ENCODE peak calls at places on chromosome 6, in ten cellular contexts. N is gastrocnemius medialis, O is GM23338, Z is aorta, T is neural progenitor cell, M is HepG2, P is IMR-90, V is HCT116, Q is lower lobe of right lung, H is heart left ventricle. Y is an unnamed sample. For H3K27me3, the result is how much of the 10 kb centered on the place peaks cover.

GRCh38 chr6:78947962-78948361 is 80.6 kb downstream of the IRAK1BP1 start:
- DNase-seq in N (no peak), O (no peak), Z (no peak), T (no peak), M (no peak), P (peak), V (no peak), Q (no peak), H (no peak), Y (no peak)

GRCh38 chr6:158765509-158766068 is 53.6 kb downstream of the EZR start:
- DNase-seq in N (no peak), O (no peak), Z (no peak), T (no peak), M (no peak), P (no peak), V (no peak), Q (no peak), H (no peak), Y (peak)

GRCh38 chr6:119541132-119541905 is 191.8 kb upstream of the MAN1A1 start:
- DNase-seq in N (no peak), O (no peak), Z (no peak), T (no peak), M (no peak), P (peak), V (peak), Q (no peak), H (no peak), Y (no peak)

GRCh38 chr6:146916435-146917015 is 287.7 kb upstream of the STXBP5 start:
- DNase-seq in N (no peak), O (no peak), Z (no peak), T (no peak), M (no peak), P (no peak), V (no peak), Q (no peak), H (no peak), Y (no peak)

GRCh38 chr6:30152019-30152673 is 8.9 kb downstream of the TRIM10 start:
- DNase-seq in N (no peak), O (no peak), Z (no peak), T (no peak), M (no peak), P (no peak), V (no peak), Q (no peak), H (no peak), Y (no peak)

GRCh38 chr6:166488081-166488685 is 98.3 kb downstream of the RAMACL start:
- DNase-seq in N (peak), O (no peak), Z (peak), T (peak), M (no peak), P (peak), V (no peak), Q (peak), H (peak), Y (peak)

GRCh38 chr6:20755631-20756030 is 221.4 kb downstream of the CDKAL1 start:
- DNase-seq in N (no peak), O (no peak), Z (no peak), T (no peak), M (no peak), P (peak), V (no peak), Q (no peak), H (no peak), Y (no peak)

GRCh38 chr6:30882764-30883475 is 1.4 kb upstream of the DDR1 start:
- DNase-seq in N (peak), O (peak), Z (no peak), T (peak), M (no peak), P (no peak), V (peak), Q (peak), H (no peak), Y (no peak)

GRCh38 chr6:37807656-37808055 is 11.9 kb upstream of the ZFAND3 start:
- DNase-seq in N (peak), O (peak), Z (no peak), T (no peak), M (no peak), P (no peak), V (no peak), Q (no peak), H (no peak), Y (no peak)

GRCh38 chr6:39037082-39037487 is 11.5 kb upstream of the GLP1R start:
- DNase-seq in N (no peak), O (no peak), Z (no peak), T (peak), M (no peak), P (no peak), V (no peak), Q (no peak), H (no peak), Y (no peak)

GRCh38 chr6:39037707-39038106 is 10.9 kb upstream of the GLP1R start:
- DNase-seq in N (no peak), O (no peak), Z (no peak), T (no peak), M (no peak), P (no peak), V (no peak), Q (no peak), H (no peak), Y (no peak)

GRCh38 chr6:39043776-39044175 is 4.8 kb upstream of the GLP1R start:
- DNase-seq in N (no peak), O (no peak), Z (no peak), T (no peak), M (no peak), P (no peak), V (no peak), Q (no peak), H (no peak), Y (no peak)

GRCh38 chr6:39041072-39041471 is 7.5 kb upstream of the GLP1R start:
- DNase-seq in N (no peak), O (no peak), Z (no peak), T (no peak), M (no peak), P (no peak), V (no peak), Q (no peak), H (no peak), Y (no peak)

GRCh38 chr6:39040080-39040673 is 8.4 kb upstream of the GLP1R start:
- DNase-seq in N (no peak), O (no peak), Z (no peak), T (no peak), M (no peak), P (no peak), V (no peak), Q (no peak), H (no peak), Y (no peak)
- H3K27me3 ChIP-seq in N (under half), O (under half), Z (under half), T (under half), M (under half), P (under half), V (half or more), Q (under half), H (under half), Y (under half)

GRCh38 chr6:40163924-40164323 is 229.7 kb upstream of the MOCS1 start:
- DNase-seq in N (no peak), O (peak), Z (no peak), T (no peak), M (no peak), P (no peak), V (no peak), Q (no peak), H (no peak), Y (no peak)

GRCh38 chr6:40162074-40162473 is 227.8 kb upstream of the MOCS1 start:
- DNase-seq in N (no peak), O (no peak), Z (no peak), T (no peak), M (no peak), P (no peak), V (no peak), Q (no peak), H (no peak), Y (no peak)

GRCh38 chr6:40165036-40165709 is 230.9 kb upstream of the MOCS1 start:
- DNase-seq in N (no peak), O (no peak), Z (no peak), T (no peak), M (no peak), P (no peak), V (no peak), Q (no peak), H (no peak), Y (no peak)

GRCh38 chr6:40166963-40167362 is 232.7 kb upstream of the MOCS1 start:
- DNase-seq in N (no peak), O (no peak), Z (no peak), T (no peak), M (no peak), P (no peak), V (no peak), Q (no peak), H (no peak), Y (no peak)

GRCh38 chr6:40164345-40164755 is 230.1 kb upstream of the MOCS1 start:
- DNase-seq in N (peak), O (peak), Z (no peak), T (no peak), M (no peak), P (no peak), V (no peak), Q (no peak), H (no peak), Y (no peak)
- H3K4me3 ChIP-seq in N (no peak), O (no peak), Z (no peak), T (no peak), M (no peak), P (no peak), V (no peak), Q (no peak), H (no peak), Y (no peak)

GRCh38 chr6:26332843-26333242 is 32.2 kb upstream of the BTN3A2 start:
- DNase-seq in N (no peak), O (no peak), Z (no peak), T (no peak), M (no peak), P (no peak), V (no peak), Q (no peak), H (no peak), Y (no peak)

GRCh38 chr6:26332408-26332807 is 32.6 kb upstream of the BTN3A2 start:
- DNase-seq in N (no peak), O (no peak), Z (no peak), T (no peak), M (no peak), P (no peak), V (no peak), Q (no peak), H (no peak), Y (no peak)

GRCh38 chr6:26331809-26332226 is 33.2 kb upstream of the BTN3A2 start:
- DNase-seq in N (no peak), O (no peak), Z (no peak), T (no peak), M (no peak), P (no peak), V (no peak), Q (no peak), H (no peak), Y (no peak)

GRCh38 chr6:26329763-26330511 is 35.1 kb upstream of the BTN3A2 start:
- DNase-seq in N (no peak), O (peak), Z (no peak), T (peak), M (peak), P (peak), V (no peak), Q (no peak), H (no peak), Y (no peak)

GRCh38 chr6:26330835-26331808 is 33.9 kb upstream of the BTN3A2 start:
- DNase-seq in N (no peak), O (peak), Z (no peak), T (no peak), M (peak), P (peak), V (no peak), Q (no peak), H (no peak), Y (no peak)
- H3K27me3 ChIP-seq in N (half or more), O (under half), Z (under half), T (half or more), M (under half), P (under half), V (under half), Q (half or more), H (half or more), Y (half or more)

DNA sequence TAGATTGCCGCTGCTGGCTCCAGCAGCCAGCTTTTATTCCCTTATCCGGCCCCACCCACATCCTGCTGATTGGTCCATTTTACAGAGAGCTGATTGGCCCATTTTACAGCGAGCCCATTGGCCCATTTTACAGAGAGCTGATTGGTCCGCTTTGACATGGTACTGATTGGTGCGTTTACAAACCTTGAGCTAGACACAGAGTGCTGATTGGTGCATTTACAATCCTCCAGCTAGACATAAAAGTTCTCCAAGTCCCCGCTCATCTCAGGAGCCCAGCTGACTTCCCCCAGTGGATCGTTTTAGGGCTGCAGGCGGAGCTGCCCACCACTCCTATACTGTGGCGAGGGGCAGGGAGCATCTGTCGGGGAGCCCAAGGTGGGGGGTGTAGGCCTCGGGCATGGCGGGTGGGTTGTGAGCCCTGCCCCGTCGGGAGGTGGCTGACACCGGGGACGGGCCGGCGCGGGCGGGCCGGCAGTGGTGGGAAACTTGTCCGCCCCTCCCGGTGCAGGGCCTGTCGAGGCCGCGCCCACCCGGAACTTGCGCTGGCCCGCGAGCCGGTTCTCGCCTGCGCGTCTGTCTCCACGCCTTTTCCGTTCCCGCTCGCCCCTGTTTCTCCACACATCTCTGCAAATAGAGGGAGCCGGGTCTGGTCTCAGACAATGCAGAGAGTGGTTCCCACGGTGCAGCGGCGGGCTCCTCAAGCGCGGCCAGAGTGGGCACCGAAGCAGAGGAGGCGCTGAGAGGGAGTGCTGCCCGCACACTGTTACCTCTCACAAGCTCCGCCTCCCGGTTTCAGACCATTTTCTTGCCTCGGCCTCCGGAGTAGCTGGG is 86.1 kb upstream of the STMND1 start:
- DNase-seq in N (no peak), O (peak), Z (peak), T (no peak), M (no peak), P (no peak), V (no peak), Q (peak), H (peak), Y (no peak)
- H3K4me3 ChIP-seq in N (peak), O (peak), Z (peak), T (no peak), M (no peak), P (no peak), V (no peak), Q (peak), H (peak), Y (peak)

Y was measured in sigmoid colon.